ENCODE peak calls at places on chromosomes 2 and 18, in seven cellular contexts. M, W, F, X, O, N and S are unnamed samples.

GRCh38 chr2:182530636-182531035 is 103.8 kb upstream of the PDE1A start:
- DNase-seq in N (no peak), F (no peak), M (no peak), X (no peak), O (no peak), W (no peak), S (no peak)

GRCh38 chr18:1438458-1438910 is 533.8 kb downstream of the ADCYAP1 start:
- DNase-seq in F (no peak), X (no peak), M (no peak), W (no peak), N (no peak), O (no peak), S (no peak)

GRCh38 chr2:112004246-112004645 is 50.8 kb upstream of the TMEM87B start:
- DNase-seq in W (no peak), O (no peak), F (peak; percentile 78), X (no peak), M (peak; percentile 90), N (peak; percentile 36), S (no peak)

GRCh38 chr2:160096414-160096813 is 34.0 kb upstream of the PLA2R1 start:
- DNase-seq in F (no peak), X (no peak), M (no peak), N (no peak), O (no peak), W (peak; percentile 70), S (no peak)

GRCh38 chr18:55869965-55870585 is 282.1 kb upstream of the TCF4 start:
- DNase-seq in N (no peak), O (no peak), X (no peak), M (no peak), F (no peak), W (no peak), S (no peak)

GRCh38 chr2:183081908-183082307 is 3.4 kb downstream of the DUSP19 start:
- DNase-seq in X (no peak), W (peak; percentile 23), N (no peak), F (no peak), M (no peak), O (no peak), S (no peak)

GRCh38 chr2:64697286-64698023 is 43.7 kb upstream of the SERTAD2 start:
- DNase-seq in M (no peak), O (no peak), X (no peak), N (no peak), F (no peak), W (no peak), S (no peak)

GRCh38 chr2:105376789-105377231 is 22.0 kb downstream of the FHL2 start:
- DNase-seq in F (no peak), N (no peak), X (no peak), O (no peak), M (no peak), W (peak; percentile 56), S (no peak)

GRCh38 chr2:3229221-3229620 is 148.4 kb downstream of the EIPR1 start:
- DNase-seq in O (no peak), X (no peak), N (no peak), M (no peak), F (no peak), W (no peak), S (no peak)

GRCh38 chr18:9386872-9387271 is 52.3 kb downstream of the TWSG1 start:
- DNase-seq in M (no peak), W (no peak), F (no peak), N (no peak), O (no peak), X (no peak), S (no peak)

GRCh38 chr2:152920846-152921245 is 202.4 kb downstream of the ARL6IP6 start:
- DNase-seq in O (no peak), X (no peak), W (peak; percentile 78), M (no peak), F (no peak), N (no peak), S (no peak)

GRCh38 chr18:27901424-27902226 is 275.3 kb downstream of the CDH2 start:
- DNase-seq in M (no peak), X (no peak), O (no peak), N (no peak), W (no peak), F (no peak), S (peak; percentile 97)

GRCh38 chr18:37270046-37270665 is 295.4 kb downstream of the CELF4 start:
- DNase-seq in W (peak; percentile 36), O (no peak), F (no peak), M (no peak), N (peak; percentile 50), X (no peak), S (peak; percentile 77)

GRCh38 chr18:46387426-46388131 is 269.4 kb downstream of the LOXHD1 start:
- DNase-seq in O (no peak), N (no peak), F (no peak), W (peak; percentile 88), X (no peak), M (no peak), S (no peak)

GRCh38 chr2:69584127-69584889 is 59.2 kb downstream of the AAK1 start:
- DNase-seq in O (no peak), N (no peak), F (no peak), X (no peak), M (no peak), W (no peak), S (no peak)
- H3K4me1 ChIP-seq in O (peaks cover 23% of the 10 kb centered on the region), N (peaks cover 65% of the 10 kb centered on the region), F (peaks cover 39% of the 10 kb centered on the region), X (peaks cover 32% of the 10 kb centered on the region), M (peaks cover 96% of the 10 kb centered on the region), W (peaks cover 12% of the 10 kb centered on the region), S (peaks cover 17% of the 10 kb centered on the region)

DNA sequence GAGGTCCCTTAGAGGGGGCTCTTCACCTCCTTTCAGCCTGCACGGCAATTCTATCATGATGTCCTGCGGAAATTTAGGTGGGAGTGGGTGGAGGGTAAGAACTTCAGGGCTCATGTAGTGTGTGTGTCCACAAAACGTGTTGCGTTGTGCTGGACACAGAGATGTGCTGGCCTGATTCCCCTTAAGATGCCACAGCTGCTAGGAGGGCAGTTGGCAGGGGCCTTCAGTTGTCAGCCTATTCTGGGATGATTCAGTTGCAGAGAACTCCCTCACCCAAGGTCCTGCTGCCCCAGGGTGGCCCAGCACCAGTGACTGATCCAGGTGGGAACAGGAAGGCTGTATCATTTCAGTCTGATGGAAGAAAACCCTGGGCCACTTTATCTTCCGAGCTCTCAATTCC is 1.0 kb upstream of the HJURP start:
- DNase-seq in F (no peak), O (peak; percentile 72), N (no peak), X (no peak), W (no peak), M (no peak), S (no peak)
- H3K4me3 ChIP-seq in F (no peak overlapping the region), O (no peak overlapping the region), N (no peak overlapping the region), X (peak overlapping the region; percentile 76), W (no peak overlapping the region), M (no peak overlapping the region), S (no peak overlapping the region)

GRCh38 chr2:16126969-16127940 is 186.9 kb downstream of the MYCN start:
- DNase-seq in M (no peak), F (no peak), X (no peak), N (no peak), O (peak; percentile 79), W (no peak), S (no peak)
- H3K9me3 ChIP-seq in M (no peaks in the 10 kb centered on the region), F (no peaks in the 10 kb centered on the region), X (no peaks in the 10 kb centered on the region), N (no peaks in the 10 kb centered on the region), O (no peaks in the 10 kb centered on the region), W (no peaks in the 10 kb centered on the region), S (no peaks in the 10 kb centered on the region)

GRCh38 chr18:22060361-22060760 is 109.0 kb upstream of the GATA6 start:
- DNase-seq in X (no peak), F (no peak), M (no peak), O (no peak), W (no peak), N (no peak), S (peak; percentile 93)

GRCh38 chr18:22055466-22055865 is 113.9 kb upstream of the GATA6 start:
- DNase-seq in X (no peak), M (no peak), O (no peak), W (no peak), F (no peak), N (no peak), S (no peak)

GRCh38 chr18:22052405-22053105 is 116.8 kb upstream of the GATA6 start:
- DNase-seq in O (no peak), F (no peak), M (no peak), W (no peak), N (no peak), X (no peak), S (no peak)

GRCh38 chr18:22057908-22058527 is 111.4 kb upstream of the GATA6 start:
- DNase-seq in X (no peak), O (no peak), F (no peak), M (no peak), N (peak; percentile 45), W (no peak), S (no peak)

GRCh38 chr18:22056962-22057361 is 112.4 kb upstream of the GATA6 start:
- DNase-seq in O (no peak), N (no peak), X (no peak), W (no peak), F (no peak), M (no peak), S (no peak)
- H3K4me1 ChIP-seq in O (no peaks in the 10 kb centered on the region), N (peaks cover 12% of the 10 kb centered on the region), X (no peaks in the 10 kb centered on the region), W (no peaks in the 10 kb centered on the region), F (no peaks in the 10 kb centered on the region), M (no peaks in the 10 kb centered on the region), S (peaks cover 18% of the 10 kb centered on the region)

GRCh38 chr2:226796840-226797288 is 2.8 kb downstream of the IRS1 start:
- DNase-seq in M (no peak), W (no peak), X (no peak), N (peak; percentile 55), O (no peak), F (peak; percentile 65), S (no peak)
- H3K4me3 ChIP-seq in M (no peak overlapping the region), W (peak overlapping the region; percentile 85), X (no peak overlapping the region), N (peak overlapping the region; percentile 85), O (peak overlapping the region; percentile 70), F (peak overlapping the region; percentile 70), S (no peak overlapping the region)